ENCODE peak calls at places on chromosome 6, in nine cellular contexts. H is CD4-positive, alpha-beta T cell; P is HL-60; S is cardiac muscle cell; J is psoas muscle; A is left lung; Z is K562; T is uterus; N is hepatocyte. I is an unnamed sample.

GRCh38 chr6:109441069-109441816 is 719 bp downstream of the SMPD2 start:
- DNase-seq in N (peak), H (no peak), T (peak), A (peak), P (peak), Z (peak), S (peak), J (peak), I (peak)

GRCh38 chr6:143614270-143614669 is 63.5 kb upstream of the PHACTR2 start:
- DNase-seq in Z (no peak), A (no peak), H (no peak), P (no peak), N (no peak), T (no peak), J (no peak), S (no peak), I (no peak)

GRCh38 chr6:166435574-166435973 is 52.8 kb upstream of the MPC1 start:
- DNase-seq in T (no peak), A (no peak), S (no peak), Z (no peak), J (no peak), P (peak), H (no peak), N (no peak), I (peak)

GRCh38 chr6:109351231-109352132 is 30.8 kb downstream of the CD164 start:
- DNase-seq in H (no peak), T (no peak), N (no peak), Z (no peak), J (no peak), P (no peak), A (no peak), S (peak), I (no peak)

GRCh38 chr6:163137504-163137903 is 277.0 kb upstream of the QKI start:
- DNase-seq in S (no peak), J (no peak), P (no peak), A (no peak), H (no peak), N (no peak), T (no peak), Z (no peak), I (no peak)

GRCh38 chr6:134373282-134373922 is 55.5 kb upstream of the SGK1 start:
- DNase-seq in S (peak), P (peak), H (no peak), N (peak), T (peak), Z (no peak), A (no peak), J (no peak), I (no peak)

GRCh38 chr6:15622045-15622750 is 40.6 kb downstream of the DTNBP1 start:
- DNase-seq in Z (no peak), J (no peak), T (no peak), S (peak), N (no peak), A (no peak), P (no peak), H (no peak), I (no peak)

GRCh38 chr6:104940238-104940880 is 16.5 kb upstream of the LIN28B start:
- DNase-seq in P (no peak), A (peak), S (no peak), T (no peak), J (no peak), N (peak), H (no peak), Z (no peak), I (no peak)

GRCh38 chr6:558959-559358 is 97.9 kb downstream of the HUS1B start:
- DNase-seq in T (no peak), S (no peak), Z (no peak), N (no peak), H (no peak), A (no peak), P (no peak), J (no peak), I (no peak)

GRCh38 chr6:44054635-44055559 is 72.4 kb downstream of the MRPL14 start:
- DNase-seq in S (no peak), A (no peak), Z (no peak), H (no peak), J (peak), N (no peak), T (no peak), P (no peak), I (no peak)

GRCh38 chr6:167987396-167987795 is 10.1 kb upstream of the KIF25 start:
- DNase-seq in H (no peak), T (no peak), A (no peak), J (no peak), Z (no peak), S (no peak), N (no peak), P (no peak), I (no peak)

GRCh38 chr6:15481892-15482291 is 180.9 kb downstream of the DTNBP1 start:
- DNase-seq in A (no peak), H (no peak), S (no peak), J (no peak), N (no peak), P (no peak), Z (peak), T (no peak), I (no peak)

GRCh38 chr6:81309841-81310240 is 442.6 kb downstream of the TENT5A start:
- DNase-seq in S (no peak), T (no peak), H (no peak), J (no peak), Z (no peak), P (no peak), A (no peak), N (no peak), I (no peak)

DNA sequence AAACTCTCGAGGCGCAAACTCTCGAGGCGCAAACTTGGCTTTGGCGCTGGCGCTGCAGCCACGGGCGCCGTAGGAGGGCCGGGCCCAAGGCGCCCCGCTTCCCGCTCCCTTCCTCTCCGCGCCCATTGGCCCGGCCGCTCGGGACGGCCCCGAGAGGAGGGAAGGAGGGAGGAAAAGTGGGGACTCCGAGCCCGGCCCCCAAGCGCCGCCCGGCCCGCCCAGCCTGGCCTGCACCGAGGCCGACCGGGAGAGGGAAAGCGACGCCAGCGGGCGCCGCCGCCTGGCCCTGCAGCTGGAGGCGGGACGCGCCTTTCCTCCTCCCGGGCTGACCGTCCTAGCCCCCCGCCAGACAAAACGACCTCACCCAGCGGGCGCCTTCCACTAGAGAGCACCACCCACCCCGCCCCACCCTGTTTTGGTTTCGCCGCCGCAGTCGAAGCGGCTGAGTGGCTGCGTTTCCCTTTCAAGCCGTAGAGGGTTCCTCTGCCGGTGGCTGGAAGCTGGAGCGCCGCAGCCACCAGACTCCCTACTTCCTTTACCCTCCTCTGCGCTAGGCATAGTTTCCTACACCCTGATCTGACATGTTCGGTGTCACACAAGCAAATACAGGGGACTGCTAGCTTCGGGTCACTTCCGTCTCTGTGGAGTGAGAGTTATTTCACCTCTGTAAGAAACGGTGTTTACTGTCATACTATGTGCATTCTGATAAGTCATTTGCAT is at the start of gene MBOAT1:
- DNase-seq in P (peak), A (peak), Z (peak), J (peak), N (peak), S (peak), H (peak), T (peak), I (peak)
- TF ChIP-seq CTCF in P (no peak), A (peak), Z (peak), J (no peak), N (no peak), S (no peak), H (no peak), T (peak), I (peak)

DNA sequence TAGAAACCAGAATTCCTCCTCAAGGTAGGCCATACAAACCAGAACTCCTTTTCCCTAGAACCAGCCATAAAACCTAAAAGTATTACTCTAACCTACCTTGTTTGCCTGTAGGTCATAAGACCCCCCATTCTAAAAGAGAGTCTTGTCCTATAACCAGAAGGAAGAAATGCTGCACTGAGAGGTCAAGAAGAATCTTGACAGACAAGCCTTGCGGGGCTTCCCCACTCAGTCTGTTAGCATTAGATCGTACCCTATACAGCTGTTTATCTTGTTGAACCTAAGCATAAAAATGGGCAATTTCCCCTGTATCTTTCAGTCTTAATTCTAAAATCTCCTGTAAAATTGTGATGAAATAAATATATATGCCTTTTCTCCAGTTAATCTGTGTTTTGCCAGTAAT is 52.3 kb upstream of the HFE start:
- DNase-seq in P (no peak), A (no peak), Z (no peak), H (no peak), S (no peak), T (no peak), J (no peak), N (no peak), I (no peak)
- H3K27ac ChIP-seq in P (no peak), A (no peak), Z (peak), H (no peak), S (no peak), T (no peak), J (no peak), N (peak), I (peak)

DNA sequence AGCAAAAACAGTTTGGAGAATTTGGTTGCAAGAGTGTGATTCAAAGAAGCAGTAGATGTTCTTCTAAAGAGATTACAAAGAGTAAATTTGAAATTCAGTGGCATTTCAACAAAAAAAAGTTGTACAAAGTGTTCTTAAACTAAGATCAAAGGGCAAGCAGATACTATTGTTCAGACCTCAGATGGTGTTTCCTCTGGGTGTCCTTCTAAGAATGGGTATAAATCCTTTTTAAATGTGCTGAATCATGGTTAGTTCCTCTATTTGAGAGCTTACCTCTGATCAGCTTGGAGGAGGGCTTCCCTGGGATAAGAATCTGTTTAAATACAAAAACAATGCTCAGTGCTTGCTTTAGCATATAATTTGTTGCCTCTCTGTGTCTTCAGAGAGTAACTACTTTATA is 6.3 kb downstream of the BMP6 start:
- DNase-seq in P (no peak), Z (no peak), J (no peak), A (no peak), T (no peak), H (no peak), N (no peak), S (peak), I (no peak)
- TF ChIP-seq CTCF in P (no peak), Z (no peak), J (no peak), A (no peak), T (no peak), H (no peak), N (no peak), S (no peak), I (no peak)

GRCh38 chr6:2896741-2897140 is 6.4 kb downstream of the SERPINB9 start:
- DNase-seq in Z (no peak), S (no peak), J (no peak), A (no peak), H (no peak), N (no peak), P (no peak), T (no peak), I (no peak)

GRCh38 chr6:2890981-2891767 is 11.9 kb downstream of the SERPINB9 start:
- DNase-seq in S (no peak), A (no peak), Z (no peak), H (no peak), N (no peak), T (no peak), J (no peak), P (no peak), I (no peak)

GRCh38 chr6:2893276-2893675 is 9.8 kb downstream of the SERPINB9 start:
- DNase-seq in A (no peak), Z (no peak), N (no peak), H (no peak), P (no peak), J (no peak), S (no peak), T (no peak), I (no peak)

GRCh38 chr6:2895072-2895471 is 8.0 kb downstream of the SERPINB9 start:
- DNase-seq in Z (no peak), H (no peak), N (no peak), A (no peak), J (no peak), T (no peak), P (no peak), S (no peak), I (no peak)

DNA sequence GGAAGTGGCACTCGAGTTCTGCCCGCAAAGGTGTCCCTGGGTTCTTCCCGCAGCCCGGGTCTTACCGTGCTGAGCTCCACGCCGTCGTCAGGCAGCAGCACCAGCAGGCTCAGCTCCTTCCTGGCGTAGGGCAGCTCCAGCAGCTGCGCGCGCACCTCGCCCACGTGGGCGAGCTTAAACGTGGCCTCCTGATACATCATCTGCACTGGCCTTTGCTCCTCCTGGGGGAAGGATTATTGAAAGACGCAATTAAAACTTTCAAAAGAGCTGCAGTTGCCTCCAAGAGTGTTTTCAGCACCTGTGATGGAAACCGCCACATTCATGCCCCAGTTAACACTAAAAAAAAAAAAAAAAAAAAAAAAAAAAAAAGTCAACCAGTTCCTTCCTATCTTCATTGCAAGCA is 11.3 kb downstream of the SERPINB9 start:
- DNase-seq in J (no peak), Z (no peak), T (peak), N (no peak), H (peak), S (no peak), P (no peak), A (no peak), I (no peak)
- H3K27ac ChIP-seq in J (no peak), Z (no peak), T (no peak), N (no peak), H (peak), S (no peak), P (no peak), A (no peak), I (no peak)

GRCh38 chr6:158208226-158208807 is 40.2 kb downstream of the GTF2H5 start:
- DNase-seq in Z (no peak), P (no peak), S (no peak), A (no peak), T (no peak), N (no peak), H (no peak), J (no peak), I (no peak)

GRCh38 chr6:158219229-158219628 is 51.1 kb downstream of the GTF2H5 start:
- DNase-seq in T (no peak), Z (no peak), H (no peak), J (no peak), A (no peak), N (peak), S (peak), P (peak), I (no peak)

GRCh38 chr6:158218467-158218866 is 50.3 kb downstream of the GTF2H5 start:
- DNase-seq in N (no peak), P (no peak), H (no peak), A (no peak), S (no peak), T (no peak), J (no peak), Z (no peak), I (no peak)

GRCh38 chr6:158211273-158212055 is 43.3 kb downstream of the GTF2H5 start:
- DNase-seq in S (peak), Z (no peak), A (no peak), J (no peak), T (no peak), N (no peak), P (no peak), H (no peak), I (no peak)

DNA sequence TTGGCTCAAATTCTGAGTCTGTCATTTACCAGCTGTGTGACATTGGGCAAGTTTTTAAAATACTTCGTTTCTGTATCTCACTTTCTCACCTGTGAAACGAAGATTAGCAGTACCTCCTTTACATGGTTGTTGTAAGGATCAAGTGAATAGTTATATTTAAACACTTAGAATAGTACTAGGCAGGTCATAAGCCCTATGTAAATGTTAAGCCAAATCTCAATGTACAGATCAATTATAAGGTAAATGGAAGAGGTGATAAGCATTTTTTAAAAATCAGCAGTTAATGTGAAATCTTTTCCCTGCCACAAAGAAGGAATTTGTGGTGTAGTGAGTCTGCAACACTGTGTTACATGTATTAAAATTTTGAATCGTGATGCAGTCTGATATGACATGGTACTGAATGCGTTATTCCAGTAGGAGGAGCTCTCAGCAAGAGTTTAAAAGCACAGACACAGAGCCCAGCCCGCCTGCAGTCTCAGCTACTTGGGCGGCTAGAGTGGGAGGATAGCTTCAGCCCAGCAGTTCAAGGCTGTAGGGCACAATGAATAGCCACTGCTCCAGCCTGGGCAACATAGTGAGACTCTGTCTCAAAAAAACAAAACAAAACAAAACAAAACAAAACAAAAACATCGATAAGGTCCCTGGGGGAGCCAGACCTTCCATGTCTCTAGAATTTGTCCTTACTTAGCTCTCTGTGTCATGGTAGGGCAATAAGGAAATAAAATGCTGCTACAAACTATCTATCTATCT is 46.0 kb downstream of the GTF2H5 start:
- DNase-seq in Z (peak), H (peak), S (peak), J (peak), P (peak), T (peak), A (no peak), N (peak), I (peak)
- TF ChIP-seq CTCF in Z (peak), H (peak), S (peak), J (peak), P (peak), T (peak), A (peak), N (peak), I (peak)

DNA sequence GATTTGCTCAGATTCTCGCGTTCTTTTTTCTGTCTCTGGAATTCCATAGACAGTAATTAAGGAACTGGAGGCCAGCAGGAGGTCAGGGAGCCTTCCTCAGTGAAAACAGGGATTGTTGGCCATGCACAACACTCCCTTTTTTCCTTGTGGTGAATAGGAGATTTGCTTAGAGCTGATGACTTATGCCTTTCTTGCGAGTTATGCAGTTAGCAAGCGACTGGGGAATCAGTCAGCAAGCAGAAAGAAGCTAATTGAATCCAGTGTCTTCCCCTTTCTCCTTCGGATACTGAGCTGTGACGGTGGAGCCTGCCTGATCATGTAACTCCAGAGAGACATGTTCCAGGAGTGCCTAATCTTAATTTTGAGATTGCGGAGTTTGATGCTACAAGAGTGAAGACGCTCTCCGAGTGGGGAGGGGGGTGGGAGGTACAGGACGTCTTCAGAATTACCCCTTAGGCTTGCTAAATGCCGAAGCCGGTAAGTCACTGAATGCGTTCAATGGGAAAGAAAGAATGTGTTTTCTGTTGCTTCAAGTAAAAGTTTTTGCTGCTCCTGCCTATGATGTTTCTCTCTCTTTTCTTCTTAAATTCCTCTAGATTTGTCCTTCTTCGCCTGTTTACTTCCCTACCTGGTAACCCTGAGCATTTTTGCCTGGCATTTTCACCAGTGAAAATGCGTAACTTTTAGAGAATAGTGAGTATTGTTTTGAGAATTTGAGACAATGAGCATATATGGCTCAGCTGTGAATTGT is 165.9 kb downstream of the SASH1 start:
- DNase-seq in S (peak), J (no peak), H (no peak), Z (no peak), N (peak), P (no peak), T (no peak), A (no peak), I (no peak)
- H3K27ac ChIP-seq in S (no peak), J (peak), H (no peak), Z (no peak), N (peak), P (no peak), T (peak), A (peak), I (peak)

GRCh38 chr6:162119349-162119748 is 608.2 kb downstream of the PRKN start:
- DNase-seq in J (no peak), T (no peak), P (peak), H (no peak), S (peak), N (no peak), A (no peak), Z (no peak), I (peak)
- TF ChIP-seq CTCF in J (peak), T (no peak), P (no peak), H (no peak), S (peak), N (no peak), A (no peak), Z (no peak), I (no peak)